ENCODE peak calls at places on chromosomes 16 and 17, in four cellular contexts. U, V, H and B are unnamed samples.

GRCh38 chr17:71342726-71343125 is 778.1 kb upstream of the SOX9 start:
- DNase-seq in U (no peak), V (no peak), H (no peak), B (peak)

GRCh38 chr17:6894206-6894528 is 62.6 kb upstream of the TEKT1 start:
- DNase-seq in U (no peak), V (peak), H (no peak), B (no peak)

GRCh38 chr17:4706121-4706520 is 2.2 kb upstream of the PELP1 start:
- DNase-seq in U (no peak), V (no peak), H (no peak), B (peak)

GRCh38 chr17:40727447-40728231 is 24.1 kb upstream of the KRT24 start:
- DNase-seq in U (no peak), V (no peak), H (no peak), B (peak)

GRCh38 chr17:42404326-42405055 is 16.2 kb upstream of the STAT3 start:
- DNase-seq in U (no peak), V (no peak), H (no peak), B (no peak)

GRCh38 chr17:74259667-74260524 is 14.1 kb upstream of the DNAI2 start:
- DNase-seq in U (no peak), V (no peak), H (no peak), B (no peak)

GRCh38 chr17:45283711-45284110 is 21.8 kb upstream of the SPATA32 start:
- DNase-seq in U (no peak), V (no peak), H (no peak), B (no peak)

GRCh38 chr17:29526322-29526721 is 40.5 kb downstream of the ABHD15 start:
- DNase-seq in U (no peak), V (no peak), H (no peak), B (no peak)

GRCh38 chr16:11401161-11402050 is 56.1 kb downstream of the RMI2 start:
- DNase-seq in U (no peak), V (no peak), H (no peak), B (no peak)

GRCh38 chr17:77905766-77906165 is 52.7 kb upstream of the TNRC6C start:
- DNase-seq in U (no peak), V (no peak), H (no peak), B (no peak)

GRCh38 chr17:77924757-77925336 is 33.7 kb upstream of the TNRC6C start:
- DNase-seq in U (peak), V (no peak), H (peak), B (no peak)

GRCh38 chr17:80424261-80424660 is 9.3 kb downstream of the ENDOV start:
- DNase-seq in U (no peak), V (no peak), H (no peak), B (no peak)

GRCh38 chr17:41777157-41777578 is 9.3 kb downstream of the JUP start:
- DNase-seq in U (peak), V (no peak), H (no peak), B (peak)

GRCh38 chr16:4098496-4098895 is 17.7 kb downstream of the ADCY9 start:
- DNase-seq in U (no peak), V (no peak), H (no peak), B (no peak)

GRCh38 chr17:30429155-30429554 is 48.1 kb upstream of the GOSR1 start:
- DNase-seq in U (peak), V (no peak), H (no peak), B (peak)

GRCh38 chr16:906296-906695 is 64.5 kb downstream of the LMF1 start:
- DNase-seq in U (no peak), V (no peak), H (no peak), B (no peak)

GRCh38 chr16:61146429-61146828 is 889.8 kb downstream of the CDH8 start:
- DNase-seq in U (no peak), V (no peak), H (no peak), B (no peak)

GRCh38 chr17:43360739-43361498 is 37.9 kb upstream of the ARL4D start:
- DNase-seq in U (peak), V (peak), H (peak), B (peak)

GRCh38 chr17:44960654-44961053 is 7.4 kb downstream of the C1QL1 start:
- DNase-seq in U (no peak), V (no peak), H (no peak), B (no peak)

GRCh38 chr16:67857547-67858233 is 10.2 kb upstream of the CENPT start:
- DNase-seq in U (peak), V (peak), H (no peak), B (peak)

GRCh38 chr17:77821114-77821513 is 137.4 kb upstream of the TNRC6C start:
- DNase-seq in U (peak), V (no peak), H (peak), B (no peak)

GRCh38 chr17:71926746-71927398 is 193.9 kb upstream of the SOX9 start:
- DNase-seq in U (no peak), V (no peak), H (no peak), B (no peak)

GRCh38 chr16:81523387-81524115 is 78.9 kb downstream of the CMIP start:
- DNase-seq in U (peak), V (no peak), H (no peak), B (peak)

GRCh38 chr16:75660321-75660720 is 12.7 kb downstream of the TERF2IP start:
- DNase-seq in U (no peak), V (no peak), H (peak), B (no peak)